ENCODE peak calls at places on chromosomes 1 and 21, in ten cellular contexts. J is HepG2, T is mesendoderm, Y is brain microvascular endothelial cell, F is GM23338, B is suprapubic skin, L is SJSA1, O is cardiac muscle cell, G is endothelial cell of umbilical vein, D is upper lobe of right lung. E is an unnamed sample.

GRCh38 chr1:154869351-154870116 is 547 bp downstream of the KCNN3 start:
- DNase-seq in L (peak), G (peak), O (peak), F (no peak), Y (peak), B (no peak), D (peak), T (no peak), J (no peak), E (no peak)

GRCh38 chr21:20968391-20968790 is 29.8 kb upstream of the NCAM2 start:
- DNase-seq in T (peak), D (no peak), L (no peak), B (no peak), O (no peak), F (no peak), Y (no peak), G (no peak), J (no peak), E (no peak)

GRCh38 chr1:53639251-53639721 is 99.7 kb downstream of the GLIS1 start:
- DNase-seq in G (no peak), F (peak), Y (no peak), T (no peak), D (peak), L (no peak), O (no peak), J (no peak), B (peak), E (no peak)

GRCh38 chr21:26837539-26837938 is 7.7 kb downstream of the ADAMTS1 start:
- DNase-seq in L (no peak), J (no peak), D (no peak), Y (no peak), G (no peak), T (peak), O (peak), B (no peak), F (no peak), E (no peak)

GRCh38 chr1:155127105-155127671 is 488 bp upstream of the EFNA1 start:
- DNase-seq in T (peak), L (peak), J (peak), G (peak), Y (peak), O (peak), D (peak), F (peak), B (peak), E (peak)

GRCh38 chr1:102191723-102192122 is 195.0 kb upstream of the OLFM3 start:
- DNase-seq in D (no peak), Y (no peak), J (peak), L (no peak), B (no peak), G (peak), F (peak), T (peak), O (peak), E (no peak)

GRCh38 chr1:181105134-181106021 is 16.9 kb downstream of the IER5 start:
- DNase-seq in T (peak), Y (peak), B (peak), F (peak), D (peak), G (peak), O (peak), L (peak), J (peak), E (peak)

GRCh38 chr21:27406297-27407009 is 439.6 kb upstream of the ADAMTS5 start:
- DNase-seq in Y (no peak), D (no peak), L (no peak), O (peak), G (peak), B (no peak), J (no peak), F (no peak), T (peak), E (no peak)

GRCh38 chr1:220159026-220159425 is 65.1 kb downstream of the IARS2 start:
- DNase-seq in D (no peak), Y (no peak), T (no peak), J (no peak), F (no peak), O (no peak), L (no peak), G (no peak), B (no peak), E (no peak)

GRCh38 chr21:41894922-41895557 is 15.9 kb upstream of the PRDM15 start:
- DNase-seq in B (no peak), L (no peak), T (peak), F (no peak), G (peak), D (no peak), Y (peak), O (peak), J (no peak), E (no peak)

GRCh38 chr21:35932232-35932911 is 128.0 kb downstream of the SETD4 start:
- DNase-seq in D (no peak), G (peak), Y (peak), L (peak), F (no peak), O (peak), T (no peak), J (no peak), B (no peak), E (peak)

GRCh38 chr1:71196685-71197084 is 115.8 kb upstream of the ZRANB2 start:
- DNase-seq in B (no peak), T (no peak), O (peak), D (no peak), F (peak), Y (peak), L (no peak), G (peak), J (no peak), E (no peak)

GRCh38 chr1:71307451-71307850 is 226.6 kb upstream of the ZRANB2 start:
- DNase-seq in D (no peak), J (no peak), G (peak), B (no peak), O (peak), L (no peak), T (peak), F (peak), Y (no peak), E (no peak)

GRCh38 chr1:92484472-92485373 is 2.0 kb downstream of the GFI1 start:
- DNase-seq in B (peak), L (no peak), J (no peak), Y (no peak), D (peak), T (peak), F (peak), G (peak), O (peak), E (no peak)

GRCh38 chr1:204075116-204075636 is 2.3 kb downstream of the SOX13 start:
- DNase-seq in F (peak), G (no peak), L (no peak), B (no peak), O (peak), D (peak), J (peak), Y (no peak), T (peak), E (no peak)

GRCh38 chr21:34791776-34792503 is 123.1 kb downstream of the CLIC6 start:
- DNase-seq in L (no peak), O (no peak), J (no peak), T (no peak), F (peak), G (no peak), B (no peak), Y (no peak), D (peak), E (peak)

GRCh38 chr1:159779403-159779851 is 1.3 kb upstream of the DUSP23 start:
- DNase-seq in G (peak), L (no peak), J (no peak), Y (no peak), F (no peak), B (no peak), T (no peak), D (no peak), O (peak), E (no peak)

GRCh38 chr21:42684109-42684916 is 30.9 kb downstream of the PDE9A start:
- DNase-seq in Y (no peak), D (peak), F (no peak), T (no peak), O (no peak), L (peak), B (no peak), J (no peak), G (no peak), E (no peak)

GRCh38 chr1:156671804-156672203 is 5.4 kb downstream of the NES start:
- DNase-seq in L (no peak), D (no peak), F (no peak), T (no peak), B (no peak), G (no peak), Y (no peak), O (no peak), J (no peak), E (no peak)

GRCh38 chr1:21766210-21766609 is 16.7 kb downstream of the USP48 start:
- DNase-seq in F (no peak), G (no peak), O (no peak), B (no peak), J (no peak), L (no peak), D (no peak), T (no peak), Y (no peak), E (no peak)

GRCh38 chr21:16993416-16994044 is 519.3 kb upstream of the CXADR start:
- DNase-seq in G (no peak), Y (no peak), T (no peak), F (no peak), J (no peak), L (no peak), D (no peak), B (no peak), O (no peak), E (no peak)

GRCh38 chr1:3117879-3118278 is 48.9 kb downstream of the PRDM16 start:
- DNase-seq in J (no peak), B (no peak), L (no peak), G (no peak), O (no peak), F (no peak), Y (no peak), T (no peak), D (no peak), E (no peak)

GRCh38 chr1:114428083-114428754 is 82.8 kb downstream of the TRIM33 start:
- DNase-seq in B (no peak), G (peak), D (no peak), T (peak), Y (no peak), O (peak), F (no peak), J (no peak), L (no peak), E (no peak)

GRCh38 chr1:231553320-231553719 is 24.9 kb downstream of the TSNAX start:
- DNase-seq in B (no peak), G (peak), J (no peak), L (no peak), Y (no peak), O (no peak), D (no peak), T (no peak), F (no peak), E (no peak)

GRCh38 chr1:206504363-206504713 is 3.0 kb upstream of the RASSF5 start:
- DNase-seq in F (no peak), J (no peak), G (no peak), Y (no peak), O (no peak), D (no peak), B (no peak), L (no peak), T (no peak), E (no peak)

GRCh38 chr1:236759252-236759859 is 35.7 kb upstream of the MTR start:
- DNase-seq in B (no peak), G (peak), D (no peak), Y (peak), T (peak), O (peak), L (no peak), J (peak), F (peak), E (no peak)

GRCh38 chr1:36484099-36484498 is 1.4 kb upstream of the CSF3R start:
- DNase-seq in D (no peak), O (no peak), Y (no peak), B (no peak), T (no peak), L (no peak), J (no peak), F (no peak), G (no peak), E (no peak)

GRCh38 chr1:12407050-12407961 is 177.5 kb downstream of the VPS13D start:
- DNase-seq in T (no peak), G (peak), J (peak), Y (peak), F (peak), O (peak), D (no peak), L (peak), B (no peak), E (no peak)

GRCh38 chr1:197572169-197572568 is 203.1 kb downstream of the DENND1B start:
- DNase-seq in B (no peak), J (no peak), Y (no peak), D (no peak), G (no peak), F (no peak), L (no peak), T (no peak), O (no peak), E (no peak)

GRCh38 chr1:158101944-158102343 is 78.8 kb upstream of the CD1D start:
- DNase-seq in D (no peak), T (peak), L (no peak), B (no peak), F (no peak), Y (peak), O (peak), G (peak), J (no peak), E (no peak)

GRCh38 chr21:25837545-25838263 is 102.9 kb downstream of the GABPA start:
- DNase-seq in O (peak), G (peak), B (no peak), L (peak), T (no peak), J (no peak), Y (peak), D (no peak), F (no peak), E (no peak)

GRCh38 chr1:97004054-97004453 is 282.5 kb downstream of the PTBP2 start:
- DNase-seq in T (no peak), Y (no peak), J (no peak), D (no peak), O (peak), L (no peak), G (no peak), B (no peak), F (no peak), E (no peak)

GRCh38 chr1:20672265-20672632 is 11.1 kb upstream of the DDOST start:
- DNase-seq in J (no peak), F (no peak), O (no peak), L (no peak), Y (no peak), D (no peak), T (no peak), B (no peak), G (no peak), E (no peak)

GRCh38 chr1:245129811-245130210 is 25.0 kb upstream of the KIF26B start:
- DNase-seq in T (no peak), O (peak), L (no peak), F (no peak), D (peak), G (no peak), B (peak), Y (no peak), J (no peak), E (no peak)

GRCh38 chr1:48203287-48203900 is 19.1 kb upstream of the SLC5A9 start:
- DNase-seq in B (no peak), T (peak), L (no peak), G (peak), Y (peak), O (peak), F (peak), J (peak), D (no peak), E (no peak)

GRCh38 chr1:150572918-150573647 is 6.3 kb downstream of the MCL1 start:
- DNase-seq in L (no peak), J (no peak), B (no peak), D (no peak), T (no peak), G (no peak), F (peak), Y (no peak), O (peak), E (no peak)

GRCh38 chr1:53413175-53414001 is 45.8 kb upstream of the DMRTB1 start:
- DNase-seq in G (no peak), O (peak), Y (peak), F (no peak), J (peak), T (peak), L (peak), D (no peak), B (no peak), E (no peak)

GRCh38 chr1:184376359-184376758 is 10.5 kb upstream of the C1orf21 start:
- DNase-seq in O (no peak), B (no peak), G (no peak), D (no peak), F (no peak), T (no peak), L (no peak), Y (no peak), J (no peak), E (no peak)

GRCh38 chr1:57599233-57599994 is 175.6 kb upstream of the DAB1 start:
- DNase-seq in L (no peak), G (no peak), O (peak), T (peak), J (no peak), B (no peak), D (no peak), Y (no peak), F (peak), E (no peak)
- H3K27ac ChIP-seq in L (no peak), G (no peak), O (peak), T (peak), J (no peak), B (no peak), D (no peak), Y (no peak), F (peak), E (no peak)

GRCh38 chr1:221264848-221265247 is 385.6 kb downstream of the HLX start:
- DNase-seq in L (no peak), D (no peak), F (no peak), B (no peak), J (no peak), T (no peak), Y (no peak), G (no peak), O (no peak), E (no peak)
- H3K27ac ChIP-seq in L (no peak), D (no peak), F (no peak), B (no peak), J (no peak), T (no peak), Y (no peak), G (no peak), O (no peak), E (no peak)

GRCh38 chr1:9440763-9441194 is 98.5 kb upstream of the SLC25A33 start:
- DNase-seq in O (no peak), F (no peak), G (no peak), T (no peak), Y (no peak), B (no peak), J (no peak), D (no peak), L (no peak), E (no peak)

GRCh38 chr1:9442266-9442846 is 96.9 kb upstream of the SLC25A33 start:
- DNase-seq in L (no peak), G (peak), J (peak), O (no peak), D (no peak), B (no peak), T (peak), F (no peak), Y (peak), E (no peak)

GRCh38 chr1:9442986-9443385 is 96.3 kb upstream of the SLC25A33 start:
- DNase-seq in L (no peak), T (no peak), G (no peak), O (no peak), D (no peak), J (no peak), B (no peak), F (no peak), Y (no peak), E (no peak)

GRCh38 chr1:9444532-9444931 is 94.7 kb upstream of the SLC25A33 start:
- DNase-seq in J (no peak), B (no peak), F (no peak), G (no peak), L (no peak), O (no peak), D (no peak), Y (no peak), T (no peak), E (no peak)

DNA sequence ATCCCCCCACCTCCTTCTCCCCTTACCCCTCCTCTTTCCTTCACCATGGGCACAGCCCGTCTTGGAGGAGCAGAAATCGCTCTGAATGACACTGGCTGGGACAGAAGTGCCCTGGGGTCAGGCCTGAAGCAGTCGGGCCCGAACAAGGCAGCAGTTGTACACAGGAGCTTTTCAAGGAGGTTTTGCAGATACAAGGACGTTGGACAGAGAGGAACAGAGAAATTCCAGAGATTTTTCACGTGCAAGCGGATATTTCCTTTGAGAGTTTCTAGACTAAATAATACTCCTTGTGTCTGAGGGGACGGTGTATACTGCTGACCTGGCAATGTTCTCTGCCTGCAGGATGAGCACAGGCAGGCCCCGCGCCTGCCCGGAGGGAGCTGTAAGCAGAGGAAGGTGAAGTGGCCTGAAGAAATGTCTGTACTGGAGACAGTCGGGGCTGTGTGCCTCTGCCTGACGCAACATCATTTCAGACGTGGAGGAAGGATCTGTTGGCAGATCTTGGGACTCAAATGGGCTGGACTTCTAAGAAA is 95.3 kb upstream of the SLC25A33 start:
- DNase-seq in J (no peak), L (peak), D (no peak), O (peak), T (no peak), G (peak), F (no peak), Y (peak), B (no peak), E (no peak)
- H3K27ac ChIP-seq in J (no peak), L (peak), D (peak), O (peak), T (no peak), G (no peak), F (peak), Y (peak), B (no peak), E (peak)

DNA sequence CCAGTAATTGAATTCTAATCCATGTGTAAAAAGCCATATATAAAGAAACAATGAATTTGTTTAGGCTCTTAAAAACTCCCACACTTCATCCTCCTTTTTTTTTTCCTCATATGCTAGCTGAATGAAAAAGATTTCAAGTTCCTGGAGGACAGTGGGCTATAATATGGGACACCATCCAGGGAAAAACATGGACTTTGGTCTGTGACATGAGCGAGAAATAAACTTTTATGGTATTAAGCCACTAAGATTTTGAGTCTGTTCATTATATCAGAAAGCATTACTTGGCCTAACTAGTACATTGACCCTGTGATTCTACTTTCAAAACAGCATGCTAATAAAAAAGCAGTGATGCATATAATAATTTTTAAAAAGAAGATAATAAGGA is 392.3 kb upstream of the CAMK1G start:
- DNase-seq in F (no peak), L (no peak), T (no peak), B (no peak), O (no peak), Y (no peak), J (no peak), G (no peak), D (no peak), E (no peak)
- H3K27ac ChIP-seq in F (no peak), L (no peak), T (no peak), B (no peak), O (no peak), Y (no peak), J (no peak), G (no peak), D (no peak), E (no peak)

DNA sequence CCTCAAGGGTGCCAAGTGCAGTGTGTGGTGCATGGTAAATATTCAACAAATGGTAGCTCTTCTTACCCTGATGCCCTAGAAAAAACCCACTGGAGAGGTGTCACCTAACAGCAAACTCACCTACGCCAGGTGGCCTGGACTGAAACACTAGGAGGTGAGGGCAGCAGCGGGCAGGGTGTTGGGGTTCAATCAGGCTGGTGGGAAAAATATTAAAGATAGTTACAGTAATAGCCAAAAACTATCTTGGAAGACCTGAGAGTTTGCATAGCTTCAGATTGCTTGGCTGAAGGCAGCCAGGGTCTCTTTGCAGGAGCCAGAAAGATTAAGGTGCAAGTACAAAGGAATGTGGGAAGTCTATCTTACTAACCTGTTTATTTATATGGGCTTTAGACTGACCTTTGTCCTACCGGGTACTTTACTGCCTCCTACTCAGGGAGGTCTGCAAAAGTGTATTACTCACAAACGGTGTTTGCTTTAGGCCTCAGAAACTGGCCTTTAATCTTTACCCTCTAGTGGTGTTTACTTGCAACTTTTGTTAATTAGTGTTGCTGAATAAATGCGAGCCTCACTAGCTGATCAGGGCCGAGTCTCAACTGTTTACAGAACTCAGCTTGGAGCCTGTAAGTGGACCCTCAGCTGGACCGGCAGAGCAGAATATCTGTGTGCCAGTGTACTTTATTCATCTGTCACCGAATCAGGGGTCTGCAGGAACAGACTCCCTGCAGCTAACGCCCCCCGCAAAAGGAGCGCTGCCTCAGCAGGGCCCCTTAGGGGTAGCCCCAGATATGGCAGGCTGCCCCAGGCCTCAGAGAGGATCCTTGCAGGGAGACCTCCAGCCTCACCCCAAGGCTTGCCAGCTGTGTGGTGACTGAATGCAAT is 63.9 kb downstream of the SYF2 start:
- DNase-seq in D (no peak), F (peak), T (no peak), Y (no peak), B (no peak), L (peak), G (no peak), O (no peak), J (peak), E (peak)
- H3K27ac ChIP-seq in D (no peak), F (no peak), T (no peak), Y (no peak), B (no peak), L (no peak), G (no peak), O (no peak), J (peak), E (no peak)